ENCODE peak calls at places on chromosomes 6 and 20, in eight cellular contexts. H is GM12865, S is cardiac fibroblast, L is HCT116, Q is tibial artery, Z is fibroblast of pulmonary artery, V is cardiac muscle cell, W is upper lobe of left lung. K is an unnamed sample.

GRCh38 chr6:77876300-77876699 is 223.5 kb downstream of the MEI4 start:
- DNase-seq in Q (no peak), Z (no peak), H (no peak), W (no peak), L (no peak), S (peak; percentile 3), V (no peak), K (no peak)

GRCh38 chr20:34302312-34302722 is 838 bp downstream of the AHCY start:
- DNase-seq in S (peak; percentile 58), W (no peak), Z (peak; percentile 31), Q (no peak), L (no peak), H (peak; percentile 27), V (no peak), K (no peak)

GRCh38 chr6:42075159-42075838 is 25.0 kb downstream of the TAF8 start:
- DNase-seq in L (no peak), S (peak; percentile 81), W (no peak), V (peak; percentile 84), Q (peak; percentile 79), Z (peak; percentile 83), H (peak; percentile 55), K (peak; percentile 72)

GRCh38 chr20:63500902-63501817 is 2.3 kb upstream of the EEF1A2 start:
- DNase-seq in L (no peak), W (no peak), Z (no peak), V (no peak), H (no peak), Q (no peak), S (no peak), K (no peak)

GRCh38 chr6:41193171-41193734 is 7.7 kb downstream of the TREML2 start:
- DNase-seq in L (no peak), Z (no peak), S (no peak), V (no peak), H (no peak), W (no peak), Q (no peak), K (no peak)

GRCh38 chr20:46709055-46709458 is 392 bp upstream of the SLC2A10 start:
- DNase-seq in Z (no peak), W (no peak), Q (no peak), L (no peak), H (no peak), V (no peak), S (no peak), K (no peak)

GRCh38 chr20:55774628-55775027 is 230.7 kb downstream of the CBLN4 start:
- DNase-seq in Z (no peak), S (no peak), W (no peak), V (no peak), Q (no peak), H (no peak), L (no peak), K (no peak)

GRCh38 chr6:132713355-132714134 is at the start of gene VNN1:
- DNase-seq in L (no peak), W (no peak), S (peak; percentile 18), Q (peak; percentile 60), H (no peak), Z (no peak), V (no peak), K (no peak)

GRCh38 chr6:116376149-116376548 is 5.4 kb downstream of the DSE start:
- DNase-seq in S (no peak), H (no peak), L (no peak), Q (no peak), Z (no peak), W (no peak), V (peak; percentile 56), K (no peak)

GRCh38 chr20:37524859-37525708 is 2.6 kb downstream of the BLCAP start:
- DNase-seq in H (no peak), Z (no peak), Q (no peak), W (no peak), L (no peak), V (no peak), S (no peak), K (no peak)

GRCh38 chr20:45100563-45101245 is at the start of gene KCNS1:
- DNase-seq in Z (no peak), L (no peak), Q (no peak), S (no peak), V (peak; percentile 33), H (no peak), W (peak; percentile 85), K (no peak)
- TF ChIP-seq CTCF in Z (no peak), L (no peak), Q (no peak), S (peak; percentile 4), V (peak; percentile 6), H (no peak), W (no peak), K (no peak)

DNA sequence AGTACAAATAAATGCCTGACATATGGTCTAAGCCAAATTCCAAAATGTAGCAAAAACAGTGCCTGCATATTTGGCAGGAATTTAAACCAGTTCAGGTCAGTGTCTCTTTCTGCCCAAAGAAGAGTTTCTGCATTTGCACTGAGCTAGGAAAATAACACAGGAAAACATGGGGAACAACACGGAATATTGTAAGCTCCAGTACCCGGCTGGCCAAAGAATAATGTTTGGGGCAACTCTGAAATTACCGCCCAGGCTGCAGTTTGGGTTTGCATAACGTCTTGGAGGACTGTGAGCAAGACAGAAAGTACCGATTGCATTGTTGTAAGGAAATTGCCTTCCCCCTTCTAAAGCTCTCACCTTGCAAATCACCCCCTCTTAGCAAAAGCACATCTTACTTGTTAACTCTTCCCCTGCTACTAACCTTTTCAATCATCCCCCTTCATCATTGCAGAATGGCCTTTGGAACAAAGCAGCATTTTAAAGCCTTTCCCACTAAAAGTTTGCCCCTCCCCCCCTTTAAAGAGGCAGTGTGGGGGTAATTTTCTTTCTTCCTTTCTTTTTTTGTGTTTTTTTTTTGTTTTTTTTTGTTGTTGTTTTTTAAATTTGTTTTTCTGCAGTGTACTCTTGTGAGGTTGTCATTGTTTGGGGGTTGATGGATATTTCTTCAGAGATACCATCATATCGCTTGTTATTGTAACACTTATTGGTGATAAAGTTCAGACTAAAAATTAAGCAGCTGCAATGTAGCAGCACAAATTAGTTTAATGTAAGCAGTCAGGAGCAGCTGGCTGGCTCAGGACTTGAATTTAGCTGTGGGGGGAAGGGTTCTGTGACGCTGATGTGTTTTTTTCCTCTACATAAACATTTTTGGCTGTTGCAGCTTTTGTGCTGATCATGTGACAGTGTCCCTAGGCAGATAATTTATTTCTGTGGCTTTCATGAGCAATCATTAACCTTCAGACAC is 100.0 kb upstream of the CITED2 start:
- DNase-seq in S (peak; percentile 34), Q (no peak), V (no peak), Z (peak; percentile 56), H (peak; percentile 44), L (no peak), W (no peak), K (no peak)
- H3K4me3 ChIP-seq in S (no peak overlapping the region), Q (peak overlapping the region; percentile 23), V (no peak overlapping the region), Z (no peak overlapping the region), H (no peak overlapping the region), L (no peak overlapping the region), W (peak overlapping the region; percentile 28), K (no peak overlapping the region)

GRCh38 chr6:1849686-1850580 is 240.2 kb downstream of the FOXC1 start:
- DNase-seq in Q (no peak), H (no peak), Z (no peak), V (no peak), S (no peak), L (no peak), W (no peak), K (no peak)
- TF ChIP-seq CTCF in Q (no peak), H (no peak), Z (no peak), V (no peak), S (no peak), L (no peak), W (no peak), K (no peak)

GRCh38 chr6:138160329-138161117 is 1.2 kb upstream of the ARFGEF3 start:
- DNase-seq in W (no peak), L (no peak), S (no peak), Z (no peak), H (no peak), V (no peak), Q (no peak), K (peak; percentile 75)
- H3K4me3 ChIP-seq in W (peak overlapping the region; percentile 69), L (no peak overlapping the region), S (no peak overlapping the region), Z (no peak overlapping the region), H (no peak overlapping the region), V (no peak overlapping the region), Q (no peak overlapping the region), K (peak overlapping the region; percentile 96)

GRCh38 chr20:44734938-44735337 is 10.7 kb upstream of the KCNK15 start:
- DNase-seq in V (peak; percentile 41), L (no peak), Z (peak; percentile 80), W (no peak), Q (no peak), H (no peak), S (peak; percentile 76), K (no peak)
- TF ChIP-seq CTCF in V (peak; percentile 27), L (peak; percentile 36), Z (peak; percentile 23), W (peak; percentile 26), Q (peak; percentile 82), H (no peak), S (peak; percentile 18), K (no peak)

GRCh38 chr6:139295906-139296305 is 4.1 kb upstream of the TXLNB start:
- DNase-seq in V (no peak), Z (no peak), W (no peak), S (no peak), H (no peak), Q (no peak), L (no peak), K (no peak)

GRCh38 chr6:139290787-139291294 is 957 bp downstream of the TXLNB start:
- DNase-seq in S (peak; percentile 65), Z (peak; percentile 72), Q (peak; percentile 29), L (no peak), W (no peak), H (peak; percentile 89), V (peak; percentile 61), K (no peak)

GRCh38 chr6:139289233-139289632 is 2.6 kb downstream of the TXLNB start:
- DNase-seq in Q (no peak), L (no peak), V (no peak), Z (no peak), S (no peak), H (no peak), W (no peak), K (no peak)

GRCh38 chr6:139288496-139289040 is 3.2 kb downstream of the TXLNB start:
- DNase-seq in Q (no peak), W (no peak), V (no peak), H (no peak), Z (no peak), L (no peak), S (no peak), K (no peak)

DNA sequence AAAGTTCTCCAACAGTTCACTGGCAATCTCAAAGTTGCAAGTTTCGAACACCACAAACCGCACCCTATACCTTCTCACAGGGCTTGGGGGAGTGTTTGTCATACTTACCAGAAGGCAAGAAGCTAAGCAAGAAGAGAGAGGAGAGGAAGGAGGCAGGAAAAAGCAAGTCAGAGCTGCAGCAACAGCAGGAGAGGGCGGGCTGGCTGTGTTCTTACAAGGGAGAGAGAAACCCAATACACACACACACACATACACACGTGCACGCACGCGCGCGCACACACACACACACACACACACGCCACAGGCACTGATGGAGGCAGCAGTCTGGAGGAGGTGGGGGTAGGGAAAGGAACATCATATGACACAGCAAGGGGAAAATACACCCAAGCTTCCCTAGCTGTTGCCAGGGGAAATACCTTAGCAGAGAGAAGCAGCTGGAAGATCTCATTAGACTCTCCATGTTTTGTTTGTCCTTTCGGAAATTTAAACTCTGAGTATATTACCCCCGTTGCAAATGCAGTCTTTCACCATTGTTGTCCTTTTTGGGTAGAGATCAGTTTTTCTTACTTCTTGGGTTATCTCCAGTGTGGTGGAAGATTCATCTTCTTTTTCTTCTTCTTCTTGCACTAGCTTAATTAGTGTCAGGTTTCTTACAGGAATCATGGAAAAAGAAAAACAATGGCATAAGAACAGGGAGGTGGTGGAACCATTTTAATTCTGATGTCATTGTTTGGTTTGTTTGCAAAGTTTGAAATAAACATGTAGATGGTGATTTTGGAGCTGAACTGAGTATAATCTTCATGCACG is at the start of gene TXLNB:
- DNase-seq in Z (peak; percentile 95), S (peak; percentile 85), W (peak; percentile 91), V (peak; percentile 31), H (peak; percentile 93), L (peak; percentile 6), Q (peak; percentile 83), K (no peak)
- H3K4me3 ChIP-seq in Z (peak within 1 kb of the TSS; percentile 19), S (peak within 1 kb of the TSS; percentile 27), W (peak within 1 kb of the TSS; percentile 21), V (peak within 1 kb of the TSS; percentile 8), H (peak within 1 kb of the TSS; percentile 19), L (no peak within 1 kb of the TSS), Q (no peak within 1 kb of the TSS), K (no peak within 1 kb of the TSS)